ENCODE peak calls at places on chromosomes 1 and 21, in eight cellular contexts. V, M, Z, I, O, E, X and C are unnamed samples.
A peak's percentile ranks its signal among the peaks of the same experiment; 100 is the strongest.

GRCh38 chr21:32020551-32020950 is 147.7 kb downstream of the HUNK start:
- DNase-seq in V (no peak), M (no peak), Z (no peak), I (no peak), O (no peak), E (no peak), X (no peak), C (no peak)

GRCh38 chr1:154955039-154955717 is 721 bp downstream of the PBXIP1 start:
- DNase-seq in V (peak; percentile 93), M (peak; percentile 98), Z (peak; percentile 49), I (peak; percentile 41), O (peak; percentile 86), E (peak; percentile 88), X (no peak), C (peak; percentile 58)

GRCh38 chr21:31974454-31974985 is 101.7 kb downstream of the HUNK start:
- DNase-seq in V (no peak), M (peak; percentile 69), Z (peak; percentile 16), I (no peak), O (peak; percentile 18), E (no peak), X (no peak), C (no peak)

GRCh38 chr1:55209247-55209646 is 5.9 kb downstream of the USP24 start:
- DNase-seq in V (no peak), M (no peak), Z (no peak), I (no peak), O (no peak), E (no peak), X (no peak), C (no peak)

GRCh38 chr1:5974631-5975030 is 17.6 kb downstream of the NPHP4 start:
- DNase-seq in V (no peak), M (no peak), Z (peak; percentile 9), I (no peak), O (no peak), E (no peak), X (no peak), C (no peak)

GRCh38 chr1:186804669-186805068 is 24.1 kb upstream of the PLA2G4A start:
- DNase-seq in V (no peak), M (no peak), Z (no peak), I (no peak), O (no peak), E (no peak), X (no peak), C (no peak)

GRCh38 chr21:40191616-40192015 is 324.4 kb downstream of the PCP4 start:
- DNase-seq in V (no peak), M (no peak), Z (no peak), I (no peak), O (no peak), E (no peak), X (no peak), C (no peak)

GRCh38 chr1:212780759-212781158 is 10.8 kb downstream of the NSL1 start:
- DNase-seq in V (no peak), M (no peak), Z (no peak), I (no peak), O (no peak), E (no peak), X (no peak), C (no peak)

GRCh38 chr1:64983110-64983509 is 16.8 kb upstream of the JAK1 start:
- DNase-seq in V (no peak), M (no peak), Z (no peak), I (no peak), O (no peak), E (peak; percentile 65), X (no peak), C (no peak)

GRCh38 chr1:151773698-151774097 is 10.4 kb upstream of the MRPL9 start:
- DNase-seq in V (no peak), M (no peak), Z (no peak), I (no peak), O (no peak), E (peak; percentile 47), X (no peak), C (no peak)

GRCh38 chr1:155218854-155219591 is 10.5 kb downstream of the MTX1 start:
- DNase-seq in V (no peak), M (no peak), Z (no peak), I (peak; percentile 72), O (peak; percentile 38), E (peak; percentile 81), X (no peak), C (peak; percentile 7)

GRCh38 chr1:183155939-183156338 is 30.1 kb upstream of the LAMC2 start:
- DNase-seq in V (no peak), M (no peak), Z (no peak), I (no peak), O (no peak), E (no peak), X (no peak), C (no peak)

GRCh38 chr1:217857061-217857460 is 225.9 kb downstream of the SPATA17 start:
- DNase-seq in V (no peak), M (no peak), Z (no peak), I (no peak), O (no peak), E (peak; percentile 13), X (no peak), C (no peak)

GRCh38 chr1:184716158-184716557 is 38.5 kb downstream of the EDEM3 start:
- DNase-seq in V (no peak), M (no peak), Z (no peak), I (no peak), O (no peak), E (no peak), X (no peak), C (no peak)

GRCh38 chr1:24986372-24986979 is 56.4 kb upstream of the RUNX3 start:
- DNase-seq in V (no peak), M (no peak), Z (no peak), I (no peak), O (no peak), E (no peak), X (no peak), C (no peak)

GRCh38 chr1:226629210-226629895 is 80.8 kb downstream of the STUM start:
- DNase-seq in V (no peak), M (no peak), Z (no peak), I (no peak), O (no peak), E (no peak), X (no peak), C (no peak)

GRCh38 chr1:211198880-211199279 is 60.3 kb upstream of the RCOR3 start:
- DNase-seq in V (no peak), M (no peak), Z (no peak), I (no peak), O (no peak), E (no peak), X (no peak), C (no peak)

GRCh38 chr21:16644690-16645089 is 868.2 kb upstream of the CXADR start:
- DNase-seq in V (no peak), M (no peak), Z (no peak), I (no peak), O (no peak), E (peak; percentile 35), X (no peak), C (no peak)

GRCh38 chr1:42841010-42841409 is 5.4 kb upstream of the ZNF691 start:
- DNase-seq in V (no peak), M (no peak), Z (no peak), I (no peak), O (no peak), E (no peak), X (no peak), C (no peak)

GRCh38 chr21:17795084-17796036 is 23.8 kb downstream of the C21orf91 start:
- DNase-seq in V (no peak), M (no peak), Z (no peak), I (no peak), O (no peak), E (no peak), X (no peak), C (no peak)

GRCh38 chr1:155872527-155872926 is 13.2 kb downstream of the SYT11 start:
- DNase-seq in V (no peak), M (no peak), Z (no peak), I (no peak), O (no peak), E (no peak), X (no peak), C (no peak)

GRCh38 chr1:110608247-110608646 is 2.1 kb upstream of the KCNA2 start:
- DNase-seq in V (no peak), M (no peak), Z (no peak), I (no peak), O (no peak), E (no peak), X (no peak), C (no peak)

GRCh38 chr1:107267489-107267888 is 126.7 kb downstream of the NTNG1 start:
- DNase-seq in V (no peak), M (no peak), Z (no peak), I (no peak), O (no peak), E (no peak), X (no peak), C (no peak)

GRCh38 chr1:53982034-53982761 is 35.8 kb downstream of the LDLRAD1 start:
- DNase-seq in V (no peak), M (no peak), Z (peak; percentile 70), I (peak; percentile 8), O (no peak), E (peak; percentile 48), X (peak; percentile 35), C (no peak)

GRCh38 chr1:156805766-156806511 is 10.7 kb downstream of the SH2D2A start:
- DNase-seq in V (no peak), M (no peak), Z (no peak), I (no peak), O (no peak), E (peak; percentile 56), X (peak; percentile 90), C (no peak)

GRCh38 chr1:230085178-230085515 is 18.1 kb downstream of the GALNT2 start:
- DNase-seq in V (no peak), M (no peak), Z (no peak), I (no peak), O (no peak), E (no peak), X (no peak), C (no peak)

GRCh38 chr1:225329041-225329440 is 98.8 kb downstream of the LBR start:
- DNase-seq in V (no peak), M (no peak), Z (no peak), I (no peak), O (no peak), E (peak; percentile 77), X (no peak), C (no peak)

GRCh38 chr1:89465201-89465600 is 59.4 kb upstream of the LRRC8B start:
- DNase-seq in V (no peak), M (no peak), Z (no peak), I (no peak), O (peak; percentile 49), E (peak; percentile 4), X (no peak), C (no peak)

GRCh38 chr1:152018537-152018936 is 18.3 kb downstream of the S100A11 start:
- DNase-seq in V (no peak), M (no peak), Z (peak; percentile 75), I (no peak), O (peak; percentile 65), E (peak; percentile 27), X (no peak), C (no peak)